ENCODE peak calls at places on chromosomes 16 and 17, in five cellular contexts. T, X, V, W and K are unnamed samples.

GRCh38 chr17:42797067-42798007 is 1.2 kb downstream of the COA3 start:
- DNase-seq in X (no peak), T (peak), W (no peak), V (no peak), K (peak)

GRCh38 chr17:22707626-22708025 is 1015.3 kb downstream of the KCNJ18 start:
- DNase-seq in V (no peak), W (no peak), X (no peak), T (no peak), K (no peak)

GRCh38 chr16:83136419-83136818 is 509.6 kb downstream of the CDH13 start:
- DNase-seq in V (no peak), T (no peak), X (no peak), W (no peak), K (no peak)

GRCh38 chr16:69855587-69855986 is 93.5 kb downstream of the WWP2 start:
- DNase-seq in T (no peak), V (no peak), W (no peak), X (no peak), K (no peak)

GRCh38 chr16:392450-393027 is 4.5 kb upstream of the NME4 start:
- DNase-seq in W (no peak), T (no peak), V (peak), X (no peak), K (no peak)

GRCh38 chr16:89775223-89775622 is 41.2 kb downstream of the FANCA start:
- DNase-seq in W (no peak), T (no peak), X (no peak), V (no peak), K (no peak)

GRCh38 chr17:32259596-32259995 is 6.0 kb upstream of the RHBDL3 start:
- DNase-seq in V (no peak), T (peak), X (no peak), W (no peak), K (no peak)

GRCh38 chr17:54860617-54861468 is 39.8 kb upstream of the TOM1L1 start:
- DNase-seq in W (no peak), X (no peak), V (no peak), T (no peak), K (peak)

GRCh38 chr16:54822502-54823291 is 108.0 kb upstream of the IRX5 start:
- DNase-seq in V (no peak), W (no peak), T (no peak), X (no peak), K (no peak)

GRCh38 chr16:83338941-83339340 is 468.8 kb upstream of the HSBP1 start:
- DNase-seq in V (no peak), X (no peak), T (peak), W (no peak), K (no peak)

GRCh38 chr17:28716740-28717577 is 709 bp downstream of the RAB34 start:
- DNase-seq in V (no peak), T (peak), X (peak), W (no peak), K (peak)

GRCh38 chr17:73369126-73369525 is 57.3 kb upstream of the CDC42EP4 start:
- DNase-seq in W (no peak), X (no peak), T (no peak), V (no peak), K (no peak)

GRCh38 chr16:11560701-11561439 is 25.8 kb downstream of the LITAF start:
- DNase-seq in V (no peak), X (peak), T (no peak), W (no peak), K (peak)

GRCh38 chr16:80231888-80232287 is 308.9 kb upstream of the DYNLRB2 start:
- DNase-seq in T (peak), W (no peak), X (no peak), V (no peak), K (no peak)

GRCh38 chr17:1481736-1482135 is 10.8 kb downstream of the MYO1C start:
- DNase-seq in X (no peak), V (no peak), W (no peak), T (peak), K (no peak)

GRCh38 chr17:46818929-46819859 is 702 bp upstream of the WNT3 start:
- DNase-seq in W (no peak), V (no peak), T (peak), X (peak), K (no peak)

GRCh38 chr16:14486520-14487303 is 143.3 kb downstream of the PARN start:
- DNase-seq in X (peak), T (peak), V (no peak), W (peak), K (peak)

GRCh38 chr17:77140878-77141767 is at the start of gene SEC14L1:
- DNase-seq in V (peak), X (peak), W (no peak), T (peak), K (peak)

GRCh38 chr17:59652119-59652518 is 32.4 kb downstream of the CLTC start:
- DNase-seq in X (no peak), W (no peak), V (no peak), T (peak), K (no peak)

GRCh38 chr16:22123146-22123545 is 30.8 kb downstream of the VWA3A start:
- DNase-seq in X (peak), V (no peak), T (peak), W (peak), K (no peak)

GRCh38 chr16:27233731-27234130 is 30.4 kb downstream of the KDM8 start:
- DNase-seq in X (no peak), T (no peak), V (no peak), W (no peak), K (no peak)

GRCh38 chr17:80751070-80751459 is 206.4 kb downstream of the RPTOR start:
- DNase-seq in T (peak), V (no peak), X (no peak), W (no peak), K (no peak)

GRCh38 chr17:49887086-49887743 is 39.3 kb upstream of the TAC4 start:
- DNase-seq in W (peak), T (no peak), V (no peak), X (no peak), K (peak)

DNA sequence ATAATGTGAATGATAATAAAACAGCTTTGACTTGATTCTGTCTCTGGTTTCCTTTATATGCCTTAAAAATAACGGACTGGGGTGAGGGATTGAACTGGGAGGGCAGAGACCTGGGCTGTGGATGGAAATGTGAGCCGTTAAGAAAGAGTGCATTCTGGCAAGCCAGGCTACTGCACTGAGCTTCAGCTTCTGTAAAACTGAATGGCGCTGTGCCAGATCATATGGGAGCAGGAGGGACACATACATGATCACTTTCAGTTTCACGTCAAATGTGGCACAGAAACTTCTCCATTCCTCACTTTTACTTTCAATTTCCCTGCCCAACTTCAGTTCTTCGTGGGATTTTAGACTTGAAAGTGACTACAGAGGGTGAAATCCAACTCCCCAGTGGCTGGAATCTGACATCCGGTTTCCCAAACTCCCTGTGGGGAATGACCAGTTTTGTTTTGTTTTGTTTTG is 1.1 kb downstream of the MT2A start:
- DNase-seq in V (peak), T (peak), X (peak), W (peak), K (peak)
- H3K4me2 ChIP-seq in V (peak), T (peak), X (peak), W (peak), K (peak)

GRCh38 chr16:52069866-52070265 is 477.1 kb downstream of the TOX3 start:
- DNase-seq in X (peak), V (no peak), W (no peak), T (peak), K (peak)
- TF ChIP-seq EZH2phosphoT487 in X (no peak), V (no peak), W (no peak), T (no peak), K (no peak)

GRCh38 chr17:63626551-63627228 is 4.5 kb downstream of the MAP3K3 start:
- DNase-seq in V (no peak), T (peak), W (no peak), X (no peak), K (no peak)
- H3K4me3 ChIP-seq in V (no peak), T (peak), W (no peak), X (no peak), K (no peak)

GRCh38 chr16:85259115-85259830 is 147.0 kb upstream of the CIBAR2 start:
- DNase-seq in T (no peak), W (no peak), V (no peak), X (no peak), K (no peak)
- H3K4me2 ChIP-seq in T (no peak), W (no peak), V (no peak), X (peak), K (no peak)